ENCODE peak calls at places on chromosomes 2 and 18, in four cellular contexts. V is fibroblast of mammary gland, E is HFF-Myc, I is upper lobe of left lung. A is an unnamed sample.

GRCh38 chr2:30809938-30810337 is 2.7 kb upstream of the CAPN13 start:
- DNase-seq in V (no peak), E (no peak), I (no peak), A (no peak)

GRCh38 chr2:45259144-45259543 is 249.9 kb upstream of the SIX2 start:
- DNase-seq in V (no peak), E (no peak), I (peak), A (no peak)

GRCh38 chr2:237571551-237571950 is 5.2 kb downstream of the PRLH start:
- DNase-seq in V (no peak), E (no peak), I (no peak), A (no peak)

GRCh38 chr2:85181093-85181685 is 48.0 kb downstream of the TCF7L1 start:
- DNase-seq in V (no peak), E (no peak), I (no peak), A (no peak)

GRCh38 chr2:159557437-159558034 is 58.8 kb downstream of the BAZ2B start:
- DNase-seq in V (peak), E (no peak), I (no peak), A (peak)

GRCh38 chr2:47177042-47177565 is 22.0 kb upstream of the STPG4 start:
- DNase-seq in V (no peak), E (no peak), I (no peak), A (no peak)

GRCh38 chr2:212538156-212539144 is at the start of gene ERBB4:
- DNase-seq in V (no peak), E (no peak), I (peak), A (no peak)

GRCh38 chr2:84395819-84396218 is 63.3 kb downstream of the SUCLG1 start:
- DNase-seq in V (peak), E (no peak), I (no peak), A (no peak)

GRCh38 chr18:79951545-79952456 is at the start of gene SLC66A2:
- DNase-seq in V (peak), E (peak), I (peak), A (peak)

GRCh38 chr18:33755918-33756590 is 178.0 kb downstream of the ASXL3 start:
- DNase-seq in V (peak), E (peak), I (no peak), A (peak)

GRCh38 chr2:239965318-239965717 is 59.8 kb downstream of the NDUFA10 start:
- DNase-seq in V (no peak), E (no peak), I (no peak), A (no peak)

GRCh38 chr2:238369516-238370481 is 49.5 kb downstream of the TRAF3IP1 start:
- DNase-seq in V (peak), E (no peak), I (no peak), A (no peak)

GRCh38 chr18:76528477-76529432 is 33.7 kb upstream of the ZNF516 start:
- DNase-seq in V (peak), E (peak), I (peak), A (peak)

GRCh38 chr2:217356795-217357194 is 496.9 kb upstream of the TNP1 start:
- DNase-seq in V (no peak), E (no peak), I (no peak), A (no peak)

GRCh38 chr2:20988906-20989305 is 55.0 kb downstream of the APOB start:
- DNase-seq in V (no peak), E (no peak), I (no peak), A (no peak)

GRCh38 chr18:12282436-12283039 is 25.5 kb upstream of the TUBB6 start:
- DNase-seq in V (peak), E (no peak), I (no peak), A (peak)
- H3K4me3 ChIP-seq in V (no peak), E (no peak), I (no peak), A (no peak)

DNA sequence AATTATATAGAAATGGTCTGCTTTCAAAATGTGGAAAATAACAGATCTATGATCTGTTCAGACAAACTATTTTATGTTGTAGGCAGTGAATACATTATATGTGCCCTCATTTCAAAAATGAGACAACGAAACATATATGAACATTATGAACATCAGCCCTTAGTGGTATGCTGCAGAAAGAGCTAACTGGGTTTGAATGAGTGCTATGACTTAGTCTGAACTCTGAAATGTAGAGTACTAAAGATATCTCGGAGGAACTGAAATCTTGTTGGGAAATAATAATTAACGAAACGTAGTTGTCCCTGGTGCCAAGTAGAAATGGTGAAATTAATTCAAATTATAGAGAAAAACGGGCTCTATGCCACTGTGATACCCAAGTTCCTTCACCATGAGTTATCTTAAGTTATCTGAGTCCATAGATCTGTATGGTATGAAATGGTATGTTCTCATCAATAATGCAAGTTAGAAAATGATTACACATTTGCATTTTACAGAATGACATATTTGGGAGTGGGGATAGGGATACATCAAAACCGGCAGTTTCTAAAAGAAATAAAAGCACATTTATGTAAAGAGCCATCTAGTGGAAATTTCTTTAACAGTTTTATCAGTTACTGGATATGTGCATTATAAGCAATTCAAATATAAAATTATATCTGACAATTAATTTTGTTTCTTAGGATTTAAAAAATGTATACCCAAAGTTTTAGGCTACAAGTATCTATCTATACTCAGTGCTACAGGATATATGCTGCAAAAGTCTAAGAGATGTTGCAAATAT is 26.7 kb downstream of the STARD6 start:
- DNase-seq in V (no peak), E (no peak), I (no peak), A (no peak)
- TF ChIP-seq CTCF in V (peak), E (no peak), I (no peak), A (no peak)

GRCh38 chr2:137056704-137057103 is 291.4 kb downstream of the THSD7B start:
- DNase-seq in V (no peak), E (no peak), I (no peak), A (no peak)
- H3K4me3 ChIP-seq in V (no peak), E (no peak), I (no peak), A (no peak)

GRCh38 chr18:6920099-6920955 is 190.8 kb downstream of the ARHGAP28 start:
- DNase-seq in V (peak), E (peak), I (no peak), A (peak)
- TF ChIP-seq CTCF in V (peak), E (peak), I (peak), A (peak)

DNA sequence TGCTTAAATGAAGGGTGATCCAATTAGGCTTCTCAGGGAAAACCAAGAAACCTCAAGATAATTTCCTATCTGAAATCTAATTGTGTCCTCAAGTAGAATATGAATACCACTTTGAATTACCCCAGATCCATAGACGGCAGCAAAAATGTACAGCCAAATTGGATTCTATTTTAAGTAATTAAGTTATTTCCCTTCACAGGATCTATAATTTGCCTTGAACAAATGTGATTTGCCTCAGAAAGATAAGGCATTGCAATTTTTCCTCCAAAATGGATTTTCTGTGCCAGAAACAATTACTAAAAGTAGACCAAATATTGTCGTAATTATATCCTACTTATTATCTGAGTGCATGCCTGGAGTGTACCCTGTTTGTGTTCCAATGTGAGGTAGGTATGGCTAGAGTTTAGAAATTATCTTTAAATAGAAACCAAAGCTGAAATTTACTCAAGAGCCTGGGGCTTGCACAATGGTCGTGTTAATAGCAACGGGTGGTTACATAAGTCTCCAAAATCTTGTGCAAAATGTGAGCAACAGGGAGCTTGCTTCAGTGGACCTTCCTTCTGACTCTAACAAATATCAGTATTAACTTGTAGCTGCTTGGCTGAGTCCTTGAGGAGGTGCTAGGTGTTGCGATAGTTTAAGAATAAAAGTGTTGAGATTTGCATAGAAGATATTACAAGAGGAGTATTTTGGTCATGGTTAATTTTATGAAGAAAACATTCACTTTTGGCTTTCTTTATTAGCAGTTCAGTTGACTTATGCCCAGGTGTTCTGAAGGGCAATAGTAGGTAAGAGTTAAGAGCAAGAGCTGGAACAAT is 4.8 kb downstream of the CXCR4 start:
- DNase-seq in V (no peak), E (no peak), I (peak), A (no peak)
- H3K4me3 ChIP-seq in V (no peak), E (no peak), I (no peak), A (no peak)

DNA sequence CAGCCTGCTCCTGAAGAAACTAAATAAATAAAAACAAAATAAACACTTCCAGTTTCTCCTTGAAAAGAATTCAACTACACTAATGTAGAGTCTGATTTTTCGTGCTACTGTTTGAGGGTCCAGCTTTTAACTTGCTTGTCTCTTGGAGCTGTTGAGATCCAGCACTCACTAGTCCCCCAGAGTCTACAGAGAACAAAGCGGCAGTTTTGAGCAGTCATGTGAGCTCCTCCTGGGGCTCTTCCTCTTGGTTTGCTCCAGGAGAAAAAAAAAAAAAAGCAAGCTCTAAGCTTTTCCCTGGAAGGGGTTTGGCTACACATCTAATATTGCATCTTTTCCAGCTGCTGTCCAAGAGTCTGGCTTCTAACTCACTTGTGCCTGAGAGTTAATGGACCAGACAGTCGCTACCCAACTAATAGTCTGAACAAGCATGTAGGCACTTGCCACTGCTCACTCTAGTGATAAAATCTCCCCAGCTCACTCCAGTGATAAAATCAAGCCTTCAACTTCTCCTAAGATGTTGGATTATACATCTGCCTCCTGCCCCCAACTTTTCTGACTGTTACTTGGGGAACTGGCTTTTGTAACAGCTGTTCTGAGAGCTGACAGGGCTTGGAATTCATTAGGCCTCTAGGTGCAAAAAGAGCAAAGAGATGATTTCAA is 750.7 kb downstream of the LRP1B start:
- DNase-seq in V (no peak), E (no peak), I (no peak), A (no peak)
- TF ChIP-seq CTCF in V (no peak), E (no peak), I (no peak), A (no peak)

GRCh38 chr2:44171018-44171417 is 2.3 kb downstream of the PPM1B start:
- DNase-seq in V (peak), E (no peak), I (no peak), A (peak)
- H3K4me3 ChIP-seq in V (peak), E (peak), I (no peak), A (peak)

GRCh38 chr2:133636287-133636686 is 68.0 kb upstream of the NCKAP5 start:
- DNase-seq in V (no peak), E (no peak), I (no peak), A (no peak)

GRCh38 chr2:133633309-133633708 is 65.0 kb upstream of the NCKAP5 start:
- DNase-seq in V (no peak), E (no peak), I (no peak), A (no peak)

GRCh38 chr2:133633851-133634250 is 65.6 kb upstream of the NCKAP5 start:
- DNase-seq in V (peak), E (no peak), I (no peak), A (peak)

GRCh38 chr2:133640103-133640502 is 71.8 kb upstream of the NCKAP5 start:
- DNase-seq in V (no peak), E (no peak), I (no peak), A (no peak)

DNA sequence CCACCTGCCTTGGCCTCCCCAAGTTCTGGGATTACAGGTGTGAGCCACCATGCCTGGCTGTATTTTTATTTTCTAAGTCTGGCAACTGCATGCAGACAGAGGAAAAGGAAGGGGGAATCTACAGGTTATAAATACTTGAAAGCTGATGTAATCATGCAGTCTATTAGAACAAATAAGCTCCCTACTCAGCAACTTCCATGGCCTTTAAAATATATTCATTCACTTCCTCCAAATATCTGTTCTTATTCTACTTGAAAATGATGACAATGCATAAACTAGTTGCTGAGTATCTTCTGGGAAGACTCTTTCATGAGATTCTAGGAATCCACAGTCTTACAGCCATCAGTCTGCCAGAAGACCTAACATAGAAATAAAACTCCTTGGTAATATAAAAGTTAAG is 66.9 kb upstream of the NCKAP5 start:
- DNase-seq in V (no peak), E (no peak), I (no peak), A (no peak)
- TF ChIP-seq CTCF in V (no peak), E (no peak), I (no peak), A (no peak)

A was measured in fibroblast of villous mesenchyme.